ENCODE peak calls at places on chromosome X, in five cellular contexts. K is dorsolateral prefrontal cortex, R is epithelial cell of esophagus, B is IMR-90, S is GM23338. P is an unnamed sample.

GRCh38 chrX:154799554-154800348 is 5.5 kb downstream of the MPP1 start:
- DNase-seq in K (no peak), S (no peak), B (peak; percentile 35), R (no peak), P (no peak)

GRCh38 chrX:9494806-9495205 is 29.9 kb downstream of the TBL1X start:
- DNase-seq in R (peak; percentile 2), B (peak; percentile 41), K (no peak), S (no peak), P (no peak)

GRCh38 chrX:55118574-55118973 is 29.8 kb downstream of the PAGE2 start:
- DNase-seq in B (no peak), K (no peak), R (no peak), S (no peak), P (no peak)

GRCh38 chrX:18707442-18708049 is at the start of gene PPEF1:
- DNase-seq in B (no peak), S (no peak), K (no peak), R (no peak), P (no peak)

GRCh38 chrX:65127804-65128203 is 151.6 kb upstream of the ZC4H2 start:
- DNase-seq in S (peak; percentile 0), B (no peak), R (no peak), K (no peak), P (no peak)

GRCh38 chrX:153903991-153904957 is at the start of gene AVPR2:
- DNase-seq in B (no peak), R (no peak), S (no peak), K (no peak), P (no peak)

GRCh38 chrX:46837543-46838481 is 969 bp downstream of the RP2 start:
- DNase-seq in R (peak; percentile 57), B (peak; percentile 46), K (no peak), S (no peak), P (peak; percentile 44)

GRCh38 chrX:56615282-56615681 is 51.9 kb downstream of the UBQLN2 start:
- DNase-seq in B (no peak), R (no peak), K (no peak), S (no peak), P (no peak)

GRCh38 chrX:40272141-40272540 is 174.4 kb upstream of the BCOR start:
- DNase-seq in K (no peak), R (no peak), B (no peak), S (no peak), P (no peak)

GRCh38 chrX:38484607-38485498 is 76.5 kb upstream of the TSPAN7 start:
- DNase-seq in R (no peak), S (no peak), K (no peak), B (no peak), P (no peak)

GRCh38 chrX:47497274-47497673 is 14.3 kb upstream of the ZNF41 start:
- DNase-seq in B (peak; percentile 38), S (no peak), K (no peak), R (peak; percentile 32), P (peak; percentile 66)

GRCh38 chrX:15418707-15419181 is 34.5 kb upstream of the VEGFD start:
- DNase-seq in R (no peak), K (no peak), B (no peak), S (no peak), P (no peak)

GRCh38 chrX:139803224-139803623 is 95.3 kb upstream of the MCF2 start:
- DNase-seq in K (no peak), B (no peak), R (peak; percentile 1), S (no peak), P (no peak)

GRCh38 chrX:41025926-41026325 is 59.3 kb upstream of the USP9X start:
- DNase-seq in B (peak; percentile 16), K (no peak), S (peak; percentile 63), R (no peak), P (peak; percentile 40)

GRCh38 chrX:5916945-5917344 is 311.7 kb downstream of the NLGN4X start:
- DNase-seq in B (no peak), K (no peak), S (peak; percentile 29), R (no peak), P (no peak)

GRCh38 chrX:74535211-74535621 is 79.2 kb downstream of the RLIM start:
- DNase-seq in B (peak; percentile 71), R (peak; percentile 36), S (peak; percentile 62), K (peak; percentile 55), P (peak; percentile 78)

GRCh38 chrX:131752493-131753198 is 208.8 kb downstream of the OR13H1 start:
- DNase-seq in R (no peak), B (peak; percentile 88), K (peak; percentile 87), S (no peak), P (peak; percentile 96)

GRCh38 chrX:37883196-37883595 is 35.8 kb upstream of the DYNLT3 start:
- DNase-seq in R (peak; percentile 63), S (peak; percentile 13), K (no peak), B (peak; percentile 38), P (no peak)

GRCh38 chrX:16394290-16394689 is 227.0 kb downstream of the MAGEB17 start:
- DNase-seq in S (no peak), B (no peak), K (no peak), R (no peak), P (no peak)

GRCh38 chrX:68697465-68698125 is 50.1 kb downstream of the STARD8 start:
- DNase-seq in S (no peak), B (no peak), K (no peak), R (no peak), P (no peak)

GRCh38 chrX:40734956-40735317 is 405 bp downstream of the MED14 start:
- DNase-seq in S (peak; percentile 18), K (no peak), R (peak; percentile 9), B (no peak), P (no peak)

GRCh38 chrX:8179653-8180052 is 8.6 kb upstream of the VCX2 start:
- DNase-seq in S (no peak), R (peak; percentile 26), B (no peak), K (no peak), P (no peak)

GRCh38 chrX:10120828-10121227 is 35.9 kb upstream of the CLCN4 start:
- DNase-seq in S (no peak), K (no peak), B (no peak), R (no peak), P (no peak)

GRCh38 chrX:107542500-107542899 is 85.8 kb upstream of the PRPS1 start:
- DNase-seq in R (peak; percentile 18), B (peak; percentile 34), S (peak; percentile 71), K (peak; percentile 50), P (peak; percentile 50)

GRCh38 chrX:72079607-72080006 is 52.1 kb downstream of the RTL5 start:
- DNase-seq in R (no peak), B (no peak), S (no peak), K (no peak), P (no peak)
- H3K4me3 ChIP-seq in R (no peak overlapping the region), B (no peak overlapping the region), S (no peak overlapping the region), K (no peak overlapping the region), P (no peak overlapping the region)

GRCh38 chrX:72003811-72004750 is 93.4 kb downstream of the NHSL2 start:
- DNase-seq in S (peak; percentile 77), B (no peak), K (peak; percentile 38), R (no peak), P (peak; percentile 61)
- TF ChIP-seq CTCF in S (peak; percentile 84), B (no peak), K (no peak), R (no peak), P (no peak)

DNA sequence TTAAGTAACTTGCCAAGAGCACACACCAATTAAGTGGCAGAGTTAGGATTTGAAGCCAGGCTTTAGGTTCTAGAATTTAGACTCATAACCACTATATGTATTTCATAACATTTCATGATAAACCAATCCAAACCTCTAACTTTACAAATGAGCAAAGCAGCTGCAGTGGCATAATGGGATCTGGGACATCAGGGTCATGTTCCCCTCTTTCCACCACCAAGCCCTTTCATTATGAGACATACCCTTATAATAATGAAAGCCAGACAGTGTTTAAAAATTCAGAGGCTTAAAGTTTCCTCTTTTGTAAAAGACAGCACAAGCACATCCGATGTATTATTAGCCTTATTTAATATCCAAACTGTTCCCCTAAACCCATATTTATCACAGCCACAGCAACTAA is 28.3 kb upstream of the AMELX start:
- DNase-seq in S (no peak), K (no peak), R (no peak), B (no peak), P (no peak)
- H3K4me3 ChIP-seq in S (no peak overlapping the region), K (no peak overlapping the region), R (no peak overlapping the region), B (no peak overlapping the region), P (no peak overlapping the region)

DNA sequence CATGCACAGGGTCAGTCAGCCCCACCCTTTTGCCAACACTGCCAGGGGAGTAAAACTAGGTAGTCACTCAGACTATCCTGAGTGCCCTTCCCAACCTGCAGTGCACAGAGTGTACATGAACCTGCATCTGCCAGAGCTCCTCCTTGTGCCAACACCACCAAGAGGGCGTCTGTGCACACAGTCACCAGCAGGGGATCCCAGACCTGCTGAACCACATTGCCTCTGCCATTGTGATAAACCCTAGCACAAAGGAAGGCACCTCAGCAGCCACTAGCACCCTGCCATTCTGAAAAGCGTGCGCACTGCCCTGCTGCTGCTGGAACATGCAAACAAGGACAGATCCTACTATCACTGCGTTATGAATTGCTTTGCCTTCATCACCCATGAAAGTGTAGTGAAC is 247.8 kb upstream of the POU3F4 start:
- DNase-seq in B (no peak), S (no peak), K (no peak), R (no peak), P (no peak)
- TF ChIP-seq CTCF in B (no peak), S (no peak), K (no peak), R (no peak), P (no peak)

GRCh38 chrX:137032841-137033773 is 688 bp downstream of the GPR101 start:
- DNase-seq in R (no peak), K (no peak), S (peak; percentile 12), B (no peak), P (no peak)
- H3K4me3 ChIP-seq in R (no peak overlapping the region), K (peak overlapping the region; percentile 31), S (peak overlapping the region; percentile 58), B (no peak overlapping the region), P (no peak overlapping the region)

GRCh38 chrX:22063284-22063683 is 31.2 kb downstream of the PHEX start:
- DNase-seq in S (no peak), R (peak; percentile 4), B (no peak), K (no peak), P (no peak)
- TF ChIP-seq CTCF in S (no peak), R (no peak), B (no peak), K (no peak), P (no peak)

DNA sequence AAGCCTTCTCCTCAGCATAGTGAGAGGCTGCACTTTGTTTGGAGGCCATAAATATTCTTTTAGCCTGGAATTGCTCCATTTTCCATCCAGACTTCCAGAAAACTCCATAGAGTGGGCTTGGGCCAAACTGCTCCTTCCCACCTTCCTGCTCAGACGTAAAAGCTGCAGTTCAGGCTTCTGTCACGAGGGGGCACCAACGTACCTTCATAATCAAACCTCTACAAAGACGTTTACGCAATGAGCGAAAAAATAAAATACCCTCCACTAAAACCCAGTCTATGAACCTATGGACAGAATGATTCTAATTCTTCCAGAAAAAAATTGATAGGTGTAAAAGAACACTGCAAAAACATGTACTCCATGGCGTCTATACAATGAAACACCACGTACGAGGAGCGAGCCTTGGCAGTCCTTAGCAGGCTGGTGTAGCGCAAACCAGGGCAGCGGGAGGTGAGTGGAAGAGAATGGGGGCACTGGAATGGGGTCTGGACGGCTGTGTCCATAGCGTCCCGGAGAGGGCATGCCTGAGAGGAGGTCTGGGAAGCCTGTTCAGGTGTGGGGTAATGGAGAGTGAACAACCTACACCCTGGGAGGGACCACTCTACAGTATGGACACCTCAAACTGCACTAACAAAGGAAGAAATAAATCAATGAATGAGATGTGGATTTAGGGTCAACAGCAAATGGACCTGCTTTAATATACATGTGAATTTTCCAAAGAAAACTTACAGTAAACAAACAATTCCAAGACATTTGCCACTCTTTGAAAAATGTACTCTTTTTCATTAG is 14.3 kb upstream of the RAB40A start:
- DNase-seq in R (peak; percentile 63), K (peak; percentile 90), S (peak; percentile 68), B (peak; percentile 65), P (peak; percentile 81)
- H3K4me3 ChIP-seq in R (peak overlapping the region; percentile 33), K (peak overlapping the region; percentile 60), S (peak overlapping the region; percentile 62), B (no peak overlapping the region), P (peak overlapping the region; percentile 43)

P was measured in fibroblast of the aortic adventitia.